ENCODE peak calls at places on chromosome 15, in seven cellular contexts. E is neuronal stem cell; U is Kasumi-1; Q is stimulated activated CD4-positive, alpha-beta T cell treated with anti-CD3 and anti-CD28 coated beads, Interleukin-1b, Interleukin-23, amount 100 ng/mL, for 1 hour; P is RPMI8226; O is stimulated activated CD8-positive, alpha-beta memory T cell treated with anti-CD3 and anti-CD28 coated beads, Interleukin-7, amount 100 ng/mL, for 4 hours; A is GM03348. M is an unnamed sample.

GRCh38 chr15:31488437-31489204 is 162.0 kb downstream of the KLF13 start:
- DNase-seq in E (peak; percentile 76), U (peak; percentile 50), Q (no peak), P (peak; percentile 63), O (no peak), A (peak; percentile 94), M (peak; percentile 96)

GRCh38 chr15:39629376-39629775 is 48.5 kb downstream of the THBS1 start:
- DNase-seq in E (no peak), U (no peak), Q (no peak), P (no peak), O (peak; percentile 70), A (no peak), M (no peak)

GRCh38 chr15:66873856-66874255 is 171.8 kb downstream of the SMAD6 start:
- DNase-seq in E (no peak), U (no peak), Q (no peak), P (no peak), O (no peak), A (no peak), M (no peak)

GRCh38 chr15:24659622-24660021 is 16.0 kb upstream of the NPAP1 start:
- DNase-seq in E (no peak), U (no peak), Q (no peak), P (no peak), O (no peak), A (no peak), M (no peak)

GRCh38 chr15:65223996-65224395 is 12.7 kb upstream of the CILP start:
- DNase-seq in E (no peak), U (peak; percentile 74), Q (no peak), P (no peak), O (no peak), A (no peak), M (no peak)

GRCh38 chr15:70486451-70487379 is 276.6 kb downstream of the UACA start:
- DNase-seq in E (no peak), U (peak; percentile 87), Q (no peak), P (peak; percentile 15), O (peak; percentile 70), A (peak; percentile 89), M (peak; percentile 90)

GRCh38 chr15:38520035-38520434 is 44.6 kb downstream of the RASGRP1 start:
- DNase-seq in E (no peak), U (no peak), Q (no peak), P (no peak), O (no peak), A (no peak), M (no peak)

GRCh38 chr15:68542348-68542747 is 36.4 kb upstream of the CORO2B start:
- DNase-seq in E (no peak), U (no peak), Q (no peak), P (no peak), O (no peak), A (no peak), M (no peak)

GRCh38 chr15:63156708-63157065 is 590 bp downstream of the RPS27L start:
- DNase-seq in E (peak; percentile 18), U (peak; percentile 30), Q (no peak), P (peak; percentile 72), O (peak; percentile 4), A (peak; percentile 31), M (peak; percentile 34)

GRCh38 chr15:68792901-68793766 is 27.6 kb downstream of the ANP32A start:
- DNase-seq in E (no peak), U (no peak), Q (no peak), P (no peak), O (no peak), A (no peak), M (no peak)

GRCh38 chr15:43912991-43913927 is 86.5 kb downstream of the WDR76 start:
- DNase-seq in E (no peak), U (no peak), Q (no peak), P (no peak), O (no peak), A (peak; percentile 88), M (peak; percentile 91)

GRCh38 chr15:51861557-51862350 is 32.3 kb downstream of the TMOD3 start:
- DNase-seq in E (no peak), U (peak; percentile 19), Q (peak; percentile 14), P (no peak), O (peak; percentile 49), A (no peak), M (no peak)

GRCh38 chr15:96818861-96819260 is 488.4 kb downstream of the NR2F2 start:
- DNase-seq in E (no peak), U (no peak), Q (no peak), P (no peak), O (no peak), A (no peak), M (no peak)

GRCh38 chr15:88048237-88048636 is 208.3 kb downstream of the NTRK3 start:
- DNase-seq in E (no peak), U (no peak), Q (no peak), P (no peak), O (no peak), A (no peak), M (no peak)

GRCh38 chr15:70088887-70089691 is 8.6 kb downstream of the TLE3 start:
- DNase-seq in E (no peak), U (no peak), Q (no peak), P (no peak), O (no peak), A (peak; percentile 67), M (no peak)

GRCh38 chr15:78875107-78875914 is 2.6 kb downstream of the MORF4L1 start:
- DNase-seq in E (no peak), U (no peak), Q (no peak), P (no peak), O (no peak), A (no peak), M (no peak)

GRCh38 chr15:28079313-28079969 is 19.7 kb downstream of the OCA2 start:
- DNase-seq in E (no peak), U (no peak), Q (no peak), P (no peak), O (no peak), A (peak; percentile 2), M (no peak)

GRCh38 chr15:40445411-40446055 is 4.8 kb downstream of the BAHD1 start:
- DNase-seq in E (no peak), U (no peak), Q (no peak), P (no peak), O (no peak), A (no peak), M (no peak)

GRCh38 chr15:69480932-69481331 is 28.3 kb downstream of the RPLP1 start:
- DNase-seq in E (no peak), U (no peak), Q (no peak), P (no peak), O (no peak), A (no peak), M (no peak)

GRCh38 chr15:100903191-100903590 is 16.0 kb upstream of the LRRK1 start:
- DNase-seq in E (no peak), U (no peak), Q (no peak), P (no peak), O (no peak), A (no peak), M (no peak)

GRCh38 chr15:59565299-59565698 is 46.3 kb upstream of the GCNT3 start:
- DNase-seq in E (no peak), U (no peak), Q (no peak), P (no peak), O (no peak), A (no peak), M (no peak)

GRCh38 chr15:44550256-44550655 is 13.3 kb downstream of the EIF3J start:
- DNase-seq in E (no peak), U (no peak), Q (no peak), P (no peak), O (no peak), A (peak; percentile 37), M (peak; percentile 33)